ENCODE peak calls at places on chromosomes 7 and 10, in four cellular contexts. C, O, W and X are unnamed samples.
A peak's percentile ranks its signal among the peaks of the same experiment; 100 is the strongest.

GRCh38 chr10:114686013-114686412 is 27.9 kb upstream of the ABLIM1 start:
- ATAC-seq in C (no peak), O (no peak), W (no peak), X (no peak)

GRCh38 chr7:99615989-99616358 is 772 bp upstream of the ZSCAN25 start:
- ATAC-seq in C (no peak), O (no peak), W (no peak), X (no peak)

GRCh38 chr10:117609095-117609821 is 66.7 kb downstream of the EMX2 start:
- ATAC-seq in C (peak; percentile 75), O (peak; percentile 56), W (no peak), X (no peak)

GRCh38 chr10:30039567-30039966 is 19.8 kb downstream of the JCAD start:
- ATAC-seq in C (no peak), O (no peak), W (no peak), X (peak; percentile 27)

GRCh38 chr10:5442056-5442989 is 30.0 kb downstream of the NET1 start:
- ATAC-seq in C (no peak), O (no peak), W (no peak), X (peak; percentile 44)

GRCh38 chr10:129993621-129994020 is 29.5 kb upstream of the EBF3 start:
- ATAC-seq in C (no peak), O (no peak), W (no peak), X (no peak)

GRCh38 chr7:79282051-79282694 is 171.3 kb downstream of the MAGI2 start:
- ATAC-seq in C (no peak), O (no peak), W (no peak), X (no peak)

GRCh38 chr7:106384373-106384772 is 99.6 kb upstream of the NAMPT start:
- ATAC-seq in C (no peak), O (no peak), W (no peak), X (peak; percentile 87)

GRCh38 chr7:135210818-135211178 is 528 bp downstream of the WDR91 start:
- ATAC-seq in C (no peak), O (peak; percentile 2), W (peak; percentile 2), X (no peak)

GRCh38 chr7:5523052-5523711 is 99.5 kb upstream of the TNRC18 start:
- ATAC-seq in C (no peak), O (no peak), W (no peak), X (peak; percentile 11)

GRCh38 chr7:134686782-134687181 is 40.1 kb downstream of the BPGM start:
- ATAC-seq in C (no peak), O (no peak), W (no peak), X (no peak)

GRCh38 chr10:3468919-3469638 is 296.5 kb upstream of the PITRM1 start:
- ATAC-seq in C (peak; percentile 77), O (peak; percentile 85), W (no peak), X (peak; percentile 79)

GRCh38 chr10:71921319-71922027 is 42.7 kb upstream of the CHST3 start:
- ATAC-seq in C (peak; percentile 80), O (peak; percentile 84), W (no peak), X (peak; percentile 16)

GRCh38 chr10:95503012-95503411 is 58.2 kb downstream of the SORBS1 start:
- ATAC-seq in C (peak; percentile 17), O (no peak), W (no peak), X (peak; percentile 13)

GRCh38 chr10:54905793-54906192 is 104.8 kb upstream of the PCDH15 start:
- ATAC-seq in C (no peak), O (no peak), W (no peak), X (no peak)

GRCh38 chr10:116741391-116742351 is 695 bp downstream of the HSPA12A start:
- ATAC-seq in C (peak; percentile 12), O (peak; percentile 16), W (no peak), X (no peak)

GRCh38 chr10:130428936-130429335 is 292.7 kb downstream of the GLRX3 start:
- ATAC-seq in C (no peak), O (no peak), W (no peak), X (no peak)

GRCh38 chr7:28804990-28805389 is 153.1 kb downstream of the TRIL start:
- ATAC-seq in C (peak; percentile 48), O (no peak), W (no peak), X (no peak)

GRCh38 chr7:109983618-109984017 is 1107.3 kb upstream of the LRRN3 start:
- ATAC-seq in C (no peak), O (no peak), W (no peak), X (no peak)

GRCh38 chr7:142771353-142771723 is 568 bp downstream of the PRSS2 start:
- ATAC-seq in C (no peak), O (no peak), W (peak; percentile 19), X (no peak)

GRCh38 chr10:27646604-27647191 is 98.9 kb downstream of the MKX start:
- ATAC-seq in C (no peak), O (no peak), W (no peak), X (no peak)

GRCh38 chr7:155800741-155801267 is 11.5 kb downstream of the SHH start:
- ATAC-seq in C (no peak), O (no peak), W (no peak), X (no peak)

GRCh38 chr10:109668137-109668536 is 255.2 kb downstream of the XPNPEP1 start:
- ATAC-seq in C (no peak), O (no peak), W (no peak), X (no peak)

GRCh38 chr7:29269941-29270340 is 75.4 kb downstream of the CHN2 start:
- ATAC-seq in C (no peak), O (no peak), W (no peak), X (no peak)

GRCh38 chr10:35613597-35614226 is 8.6 kb downstream of the GJD4 start:
- ATAC-seq in C (no peak), O (no peak), W (no peak), X (no peak)

GRCh38 chr10:24433705-24434104 is 224.8 kb downstream of the KIAA1217 start:
- ATAC-seq in C (no peak), O (no peak), W (no peak), X (no peak)

GRCh38 chr10:43781480-43782361 is 133.0 kb upstream of the ZNF32 start:
- ATAC-seq in C (no peak), O (no peak), W (peak; percentile 77), X (no peak)

GRCh38 chr7:2116903-2117680 is 115.7 kb downstream of the MAD1L1 start:
- ATAC-seq in C (peak; percentile 59), O (no peak), W (no peak), X (peak; percentile 39)

GRCh38 chr10:112362833-112363232 is 11.1 kb upstream of the ACSL5 start:
- ATAC-seq in C (peak; percentile 76), O (peak; percentile 81), W (no peak), X (no peak)

GRCh38 chr7:124351950-124352349 is 319.1 kb upstream of the TMEM229A start:
- ATAC-seq in C (peak; percentile 34), O (no peak), W (no peak), X (no peak)